ENCODE peak calls at places on chromosomes 12 and 14, in five cellular contexts. S is mucosa of gallbladder; M is GM03348; X is stimulated activated CD8-positive, alpha-beta memory T cell treated with anti-CD3 and anti-CD28 coated beads, Interleukin-2, amount 100 ng/mL, for 48 hours; N is kidney epithelial cell. Q is an unnamed sample.

GRCh38 chr14:101950100-101950499 is 14.3 kb upstream of the DYNC1H1 start:
- DNase-seq in M (no peak), S (no peak), N (no peak), X (no peak), Q (no peak)

GRCh38 chr12:64459388-64460024 is 7.6 kb downstream of the TBK1 start:
- DNase-seq in S (no peak), X (no peak), N (no peak), M (no peak), Q (no peak)

GRCh38 chr12:127381043-127381668 is 885.8 kb upstream of the TMEM132C start:
- DNase-seq in X (peak), N (no peak), M (peak), S (no peak), Q (no peak)

GRCh38 chr14:91511014-91511466 is 930 bp upstream of the PPP4R3A start:
- DNase-seq in M (no peak), S (no peak), N (no peak), X (no peak), Q (no peak)

GRCh38 chr14:29803045-29803444 is 124.6 kb downstream of the PRKD1 start:
- DNase-seq in S (no peak), N (no peak), M (no peak), X (no peak), Q (no peak)

GRCh38 chr12:109892748-109893147 is 7.3 kb upstream of the TCHP start:
- DNase-seq in N (no peak), M (no peak), X (no peak), S (no peak), Q (no peak)

GRCh38 chr12:108342985-108343384 is 3.9 kb upstream of the CMKLR1 start:
- DNase-seq in X (no peak), N (no peak), S (no peak), M (no peak), Q (no peak)

GRCh38 chr14:36647827-36648753 is 13.6 kb upstream of the PAX9 start:
- DNase-seq in N (no peak), X (no peak), M (peak), S (no peak), Q (no peak)

GRCh38 chr14:89920041-89920440 is 34.5 kb downstream of the EFCAB11 start:
- DNase-seq in S (no peak), N (no peak), M (no peak), X (no peak), Q (no peak)

GRCh38 chr12:75783093-75783877 is 248.3 kb downstream of the PHLDA1 start:
- DNase-seq in N (no peak), M (peak), S (no peak), X (no peak), Q (no peak)